ENCODE peak calls at places on chromosomes 6 and 20, in five cellular contexts. C is neuronal stem cell, L is K562, I is mammary epithelial cell, T is neural progenitor cell. F is an unnamed sample. For H3K36me3, the result is how much of the 10 kb centered on the place peaks cover.

GRCh38 chr6:29965873-29966601 is 23.7 kb downstream of the HLA-A start:
- DNase-seq in T (peak), I (peak), L (peak), C (no peak), F (no peak)

GRCh38 chr6:7154341-7155139 is 46.8 kb downstream of the RREB1 start:
- DNase-seq in L (no peak), T (no peak), I (no peak), C (no peak), F (no peak)

GRCh38 chr6:36033935-36034334 is 6.3 kb downstream of the MAPK14 start:
- DNase-seq in L (no peak), I (peak), T (no peak), C (no peak), F (no peak)

GRCh38 chr6:13979284-13980171 is 54.8 kb downstream of the RNF182 start:
- DNase-seq in T (no peak), L (peak), C (no peak), I (no peak), F (no peak)

GRCh38 chr6:153131037-153131981 is at the start of gene RGS17:
- DNase-seq in C (peak), I (peak), L (no peak), T (peak), F (no peak)

GRCh38 chr6:41039060-41039998 is at the start of gene UNC5CL:
- DNase-seq in C (no peak), L (peak), T (peak), I (peak), F (no peak)

GRCh38 chr20:4966826-4967751 is 34.2 kb downstream of the SLC23A2 start:
- DNase-seq in I (no peak), L (no peak), T (no peak), C (no peak), F (no peak)

GRCh38 chr6:36289281-36290018 is 19.6 kb downstream of the PNPLA1 start:
- DNase-seq in C (no peak), L (no peak), T (peak), I (peak), F (no peak)

GRCh38 chr20:38872036-38872435 is 54.2 kb upstream of the FAM83D start:
- DNase-seq in I (no peak), C (no peak), L (no peak), T (no peak), F (no peak)

GRCh38 chr20:47825011-47825762 is 39.9 kb upstream of the SULF2 start:
- DNase-seq in I (no peak), L (no peak), C (no peak), T (no peak), F (no peak)

GRCh38 chr6:5208039-5208438 is 52.7 kb downstream of the LYRM4 start:
- DNase-seq in T (no peak), C (no peak), I (no peak), L (no peak), F (no peak)

GRCh38 chr6:2307794-2308193 is 62.4 kb upstream of the GMDS start:
- DNase-seq in C (no peak), L (no peak), I (no peak), T (no peak), F (no peak)

GRCh38 chr6:27078734-27079357 is 168.7 kb upstream of the PRSS16 start:
- DNase-seq in I (peak), C (peak), L (peak), T (peak), F (no peak)

GRCh38 chr6:87724994-87725811 is 23.2 kb upstream of the AKIRIN2 start:
- DNase-seq in C (no peak), T (no peak), I (no peak), L (no peak), F (no peak)

GRCh38 chr6:71238351-71238750 is 50.3 kb upstream of the OGFRL1 start:
- DNase-seq in C (no peak), L (no peak), T (no peak), I (peak), F (no peak)

GRCh38 chr20:48785801-48786200 is 42.0 kb downstream of the PREX1 start:
- DNase-seq in T (no peak), I (no peak), C (no peak), L (no peak), F (no peak)

GRCh38 chr6:157861814-157862213 is 38.8 kb downstream of the SNX9 start:
- DNase-seq in I (peak), C (no peak), L (no peak), T (no peak), F (no peak)

GRCh38 chr6:41705996-41706835 is 29.2 kb downstream of the TFEB start:
- DNase-seq in I (peak), T (peak), L (peak), C (peak), F (no peak)

GRCh38 chr6:93416575-93417420 is 2.6 kb downstream of the EPHA7 start:
- DNase-seq in C (peak), I (peak), T (peak), L (no peak), F (no peak)

GRCh38 chr6:108868551-108869145 is 20.4 kb downstream of the ARMC2 start:
- DNase-seq in L (no peak), C (no peak), I (no peak), T (no peak), F (no peak)

GRCh38 chr20:41604002-41604401 is 14.2 kb downstream of the CHD6 start:
- DNase-seq in L (no peak), T (no peak), I (no peak), C (no peak), F (no peak)

GRCh38 chr20:40868568-40869223 is 159.9 kb upstream of the TOP1 start:
- DNase-seq in I (no peak), C (no peak), L (no peak), T (no peak), F (no peak)

GRCh38 chr6:36098920-36099647 is 31.2 kb upstream of the MAPK13 start:
- DNase-seq in T (peak), C (no peak), L (peak), I (no peak), F (no peak)

GRCh38 chr6:113476937-113477839 is 380.0 kb upstream of the MARCKS start:
- DNase-seq in C (no peak), T (no peak), L (no peak), I (peak), F (no peak)

GRCh38 chr20:1933465-1933870 is 38.3 kb downstream of the SIRPA start:
- DNase-seq in I (no peak), L (no peak), T (no peak), C (no peak), F (no peak)

GRCh38 chr6:106844930-106845329 is 129.6 kb downstream of the CD24 start:
- DNase-seq in T (no peak), I (no peak), C (no peak), L (no peak), F (no peak)

GRCh38 chr20:21496452-21496851 is 17.4 kb downstream of the NKX2-2 start:
- DNase-seq in C (no peak), I (peak), L (no peak), T (no peak), F (no peak)
- H2AFZ ChIP-seq in C (no peak), I (peak), L (no peak), T (no peak), F (no peak)

DNA sequence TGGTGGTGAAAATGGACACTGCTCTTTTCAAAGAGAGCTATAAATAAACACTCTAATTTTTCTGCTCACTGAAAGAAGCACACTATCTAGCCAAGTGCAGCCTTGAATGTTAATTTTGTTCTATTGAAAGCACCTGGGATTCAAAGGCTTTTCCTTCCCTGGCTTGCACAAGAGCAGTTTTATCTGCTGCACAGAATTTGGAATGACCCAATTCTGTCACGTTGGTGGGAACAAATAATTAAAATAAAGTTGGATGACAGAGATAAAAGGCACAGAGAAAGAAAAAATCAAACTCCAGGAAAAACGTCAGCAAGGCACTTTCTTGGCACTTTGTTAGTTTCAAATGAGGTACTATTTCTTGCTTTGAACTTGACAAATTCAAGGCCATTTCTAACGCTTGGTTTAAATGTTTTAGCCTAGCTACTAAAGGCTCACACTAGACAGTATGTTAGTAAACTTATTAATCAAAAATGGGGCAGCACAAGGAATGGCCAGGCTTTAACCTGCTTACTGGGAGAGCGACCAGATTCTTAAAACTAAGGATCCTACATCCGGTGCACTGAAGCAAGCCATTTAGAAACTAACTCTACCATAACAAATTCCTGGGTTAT is 145.5 kb upstream of the ARG1 start:
- DNase-seq in I (no peak), C (no peak), T (no peak), L (no peak), F (no peak)
- H3K36me3 ChIP-seq in I (under half), C (under half), T (under half), L (under half), F (under half)

DNA sequence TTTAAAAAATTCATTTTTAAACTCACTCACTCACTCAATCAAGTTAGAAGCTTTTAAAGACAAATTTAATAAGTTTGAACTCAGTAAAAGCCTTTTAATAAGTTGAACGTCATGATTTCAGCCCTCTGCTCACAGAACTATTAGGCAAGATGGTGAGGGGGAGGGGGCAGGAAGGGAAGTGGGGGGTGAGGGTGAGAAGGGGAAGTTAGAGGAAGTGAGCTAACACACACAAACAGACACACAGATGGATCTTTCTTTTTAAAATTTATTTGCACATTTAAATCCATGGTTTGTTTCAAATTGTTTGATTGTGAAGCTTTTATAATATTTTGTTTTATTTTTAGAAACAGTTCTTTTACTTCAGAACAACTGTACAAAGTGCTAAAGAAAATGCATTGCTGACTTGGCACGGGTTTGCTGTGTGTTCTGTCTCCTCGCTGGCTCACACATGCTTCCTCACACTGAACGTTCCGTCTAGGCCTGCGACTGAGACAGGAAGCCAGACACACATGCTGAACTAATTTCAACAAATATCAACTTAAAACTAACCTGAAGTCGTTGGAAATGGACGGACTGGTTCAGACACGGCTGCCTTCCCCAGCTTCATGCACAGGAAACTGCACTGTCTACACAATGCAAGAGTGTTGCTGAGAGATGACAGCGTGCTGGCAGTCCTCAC is 7.9 kb upstream of the ZBP1 start:
- DNase-seq in C (no peak), T (no peak), L (no peak), I (no peak), F (no peak)
- H2AFZ ChIP-seq in C (peak), T (no peak), L (peak), I (no peak), F (peak)

GRCh38 chr20:62884556-62884955 is 22.9 kb upstream of the TCFL5 start:
- DNase-seq in C (no peak), T (no peak), I (no peak), L (no peak), F (no peak)
- H3K36me3 ChIP-seq in C (half or more), T (under half), I (under half), L (half or more), F (under half)

F was measured in keratinocyte.